ENCODE peak calls at places on chromosomes 5 and 9, in ten cellular contexts. N is left ventricle myocardium inferior; F is iPS-NIHi11; K is mucosa of descending colon; H is AG04449; Q is T1000; B is stimulated activated naive CD8-positive, alpha-beta T cell treated with anti-CD3 and anti-CD28 coated beads, Interleukin-15, amount 100 ng/mL, for 72 hours; M is amniotic stem cell; A is hypothalamus; C is globus pallidus. P is an unnamed sample.

GRCh38 chr9:88535226-88535931 is 401 bp downstream of the NXNL2 start:
- DNase-seq in N (no peak), F (peak; percentile 49), K (peak; percentile 68), H (no peak), Q (no peak), B (no peak), M (no peak), A (no peak), C (no peak), P (no peak)

GRCh38 chr9:114348906-114349482 is 19.3 kb downstream of the ORM2 start:
- DNase-seq in N (no peak), F (peak; percentile 86), K (peak; percentile 55), H (peak; percentile 98), Q (peak; percentile 94), B (peak; percentile 98), M (peak; percentile 96), A (peak; percentile 65), C (no peak), P (peak; percentile 37)

GRCh38 chr9:109496126-109496707 is 1.9 kb downstream of the PTPN3 start:
- DNase-seq in N (no peak), F (no peak), K (no peak), H (no peak), Q (no peak), B (no peak), M (no peak), A (no peak), C (no peak), P (no peak)

GRCh38 chr9:2489838-2490314 is 131.7 kb upstream of the VLDLR start:
- DNase-seq in N (no peak), F (no peak), K (no peak), H (no peak), Q (no peak), B (no peak), M (no peak), A (no peak), C (no peak), P (no peak)

GRCh38 chr5:115939059-115939458 is 23.2 kb upstream of the LVRN start:
- DNase-seq in N (no peak), F (no peak), K (no peak), H (no peak), Q (no peak), B (no peak), M (no peak), A (no peak), C (no peak), P (no peak)

GRCh38 chr5:145946112-145946861 is 9.9 kb downstream of the SH3RF2 start:
- DNase-seq in N (peak; percentile 32), F (no peak), K (no peak), H (peak; percentile 70), Q (peak; percentile 36), B (peak; percentile 58), M (peak; percentile 39), A (no peak), C (no peak), P (no peak)

GRCh38 chr9:27629425-27629824 is 56.1 kb upstream of the C9orf72 start:
- DNase-seq in N (no peak), F (no peak), K (no peak), H (no peak), Q (no peak), B (no peak), M (no peak), A (no peak), C (no peak), P (no peak)

GRCh38 chr9:119453490-119453911 is 84.3 kb upstream of the BRINP1 start:
- DNase-seq in N (no peak), F (no peak), K (no peak), H (no peak), Q (peak; percentile 36), B (no peak), M (no peak), A (no peak), C (no peak), P (no peak)

P was measured in naive thymus-derived CD8-positive, alpha-beta T cell.